ENCODE peak calls at places on chromosomes 7 and 10, in ten cellular contexts. U is EL; V is T-helper 1 cell; G is stimulated activated CD8-positive, alpha-beta memory T cell treated with anti-CD3 and anti-CD28 coated beads, Interleukin-4, amount 100 ng/mL, for 48 hours; B is activated CD8-positive, alpha-beta memory T cell treated with anti-CD3 and anti-CD28 coated beads for 4 hours; H is NCI-H2171 treated with DMSO at 0.1 percent for 48 hours; S is brain microvascular endothelial cell; K is EH; T is NAMALWA; W is stimulated activated CD4-positive, alpha-beta T cell treated with anti-CD3 and anti-CD28 coated beads, Interleukin-1b, Interleukin-23, amount 100 ng/mL, for 24 hours. J is an unnamed sample.

GRCh38 chr7:55128693-55129394 is 110.0 kb downstream of the EGFR start:
- DNase-seq in U (no peak), V (no peak), G (no peak), B (no peak), H (peak), S (peak), K (peak), T (no peak), W (no peak), J (no peak)

GRCh38 chr7:22751341-22751740 is 24.3 kb downstream of the IL6 start:
- DNase-seq in U (no peak), V (no peak), G (no peak), B (no peak), H (no peak), S (no peak), K (peak), T (no peak), W (no peak), J (no peak)

GRCh38 chr7:22675917-22676343 is 51.1 kb upstream of the IL6 start:
- DNase-seq in U (peak), V (peak), G (no peak), B (no peak), H (no peak), S (peak), K (peak), T (no peak), W (peak), J (no peak)

GRCh38 chr10:79224263-79224949 is 122.9 kb upstream of the PPIF start:
- DNase-seq in U (no peak), V (no peak), G (no peak), B (no peak), H (no peak), S (no peak), K (no peak), T (no peak), W (no peak), J (no peak)

GRCh38 chr7:78601728-78602127 is 803.2 kb downstream of the PHTF2 start:
- DNase-seq in U (peak), V (no peak), G (no peak), B (no peak), H (no peak), S (no peak), K (peak), T (no peak), W (no peak), J (no peak)

GRCh38 chr7:111647881-111648280 is 85.6 kb upstream of the IMMP2L start:
- DNase-seq in U (peak), V (no peak), G (no peak), B (no peak), H (no peak), S (no peak), K (peak), T (no peak), W (no peak), J (no peak)

GRCh38 chr7:95583834-95584621 is 12.3 kb downstream of the PDK4 start:
- DNase-seq in U (no peak), V (no peak), G (no peak), B (no peak), H (no peak), S (no peak), K (no peak), T (no peak), W (no peak), J (no peak)

GRCh38 chr10:113059001-113059780 is 109.1 kb downstream of the TCF7L2 start:
- DNase-seq in U (peak), V (no peak), G (no peak), B (no peak), H (no peak), S (no peak), K (peak), T (no peak), W (no peak), J (no peak)

GRCh38 chr7:97145068-97145467 is 27.6 kb downstream of the SDHAF3 start:
- DNase-seq in U (peak), V (no peak), G (no peak), B (no peak), H (peak), S (no peak), K (peak), T (peak), W (no peak), J (no peak)

GRCh38 chr7:48118041-48118440 is 29.0 kb downstream of the UPP1 start:
- DNase-seq in U (no peak), V (no peak), G (no peak), B (no peak), H (no peak), S (no peak), K (no peak), T (no peak), W (no peak), J (no peak)

GRCh38 chr7:157008206-157009169 is 2.0 kb downstream of the MNX1 start:
- DNase-seq in U (no peak), V (no peak), G (no peak), B (no peak), H (no peak), S (no peak), K (no peak), T (no peak), W (no peak), J (peak)

GRCh38 chr7:46880508-46881196 is 701.3 kb downstream of the TNS3 start:
- DNase-seq in U (no peak), V (no peak), G (no peak), B (no peak), H (no peak), S (no peak), K (no peak), T (no peak), W (no peak), J (no peak)

GRCh38 chr10:21406595-21407218 is 118.8 kb downstream of the SKIDA1 start:
- DNase-seq in U (peak), V (no peak), G (peak), B (no peak), H (no peak), S (peak), K (peak), T (no peak), W (peak), J (no peak)

GRCh38 chr10:16717617-16718395 is 99.4 kb downstream of the RSU1 start:
- DNase-seq in U (peak), V (no peak), G (no peak), B (no peak), H (no peak), S (peak), K (peak), T (no peak), W (no peak), J (no peak)

GRCh38 chr7:109699661-109700060 is 1130.0 kb downstream of the DNAJB9 start:
- DNase-seq in U (peak), V (no peak), G (no peak), B (no peak), H (no peak), S (no peak), K (no peak), T (no peak), W (no peak), J (no peak)

GRCh38 chr10:77349226-77349625 is 288.4 kb downstream of the KCNMA1 start:
- DNase-seq in U (no peak), V (no peak), G (no peak), B (no peak), H (no peak), S (peak), K (no peak), T (no peak), W (no peak), J (no peak)

GRCh38 chr10:133325392-133325760 is 11.3 kb downstream of the CALY start:
- DNase-seq in U (no peak), V (peak), G (no peak), B (no peak), H (no peak), S (no peak), K (peak), T (no peak), W (no peak), J (no peak)

GRCh38 chr10:86411281-86411841 is 44.8 kb upstream of the GRID1 start:
- DNase-seq in U (peak), V (no peak), G (no peak), B (no peak), H (no peak), S (peak), K (peak), T (peak), W (no peak), J (no peak)

GRCh38 chr10:88598060-88598459 is 11.5 kb downstream of the LIPJ start:
- DNase-seq in U (no peak), V (no peak), G (no peak), B (no peak), H (no peak), S (no peak), K (no peak), T (peak), W (no peak), J (no peak)

GRCh38 chr7:44797329-44798258 is 1.1 kb downstream of the PPIA start:
- DNase-seq in U (peak), V (peak), G (peak), B (peak), H (peak), S (peak), K (peak), T (peak), W (peak), J (peak)